ENCODE peak calls at places on chromosomes 7 and 10, in nine cellular contexts. One of them, this sample, is unnamed.

GRCh38 chr7:142188846-142189245 is 69.0 kb downstream of the PRSS58 start:
- DNase-seq in trophoblast cell: peak
- DNase-seq in GM23338: peak
- DNase-seq in CD8-positive, alpha-beta memory T cell: no peak
- DNase-seq in uterus: no peak
- DNase-seq in coronary artery: no peak
- DNase-seq in substantia nigra: no peak
- DNase-seq in endodermal cell: no peak
- DNase-seq in A549: peak
- DNase-seq in this sample: peak

GRCh38 chr10:28676297-28676967 is 889 bp upstream of the BAMBI start:
- DNase-seq in trophoblast cell: peak
- DNase-seq in substantia nigra: peak
- DNase-seq in coronary artery: no peak
- DNase-seq in GM23338: peak
- DNase-seq in A549: no peak
- DNase-seq in uterus: no peak
- DNase-seq in CD8-positive, alpha-beta memory T cell: peak
- DNase-seq in endodermal cell: peak
- DNase-seq in this sample: no peak

GRCh38 chr10:92972066-92972870 is 88.3 kb upstream of the CYP26C1 start:
- DNase-seq in GM23338: no peak
- DNase-seq in trophoblast cell: peak
- DNase-seq in A549: peak
- DNase-seq in substantia nigra: no peak
- DNase-seq in endodermal cell: no peak
- DNase-seq in uterus: no peak
- DNase-seq in coronary artery: no peak
- DNase-seq in CD8-positive, alpha-beta memory T cell: no peak
- DNase-seq in this sample: no peak

GRCh38 chr7:111486472-111487142 is 75.7 kb downstream of the IMMP2L start:
- DNase-seq in A549: peak
- DNase-seq in CD8-positive, alpha-beta memory T cell: no peak
- DNase-seq in uterus: no peak
- DNase-seq in trophoblast cell: peak
- DNase-seq in coronary artery: no peak
- DNase-seq in substantia nigra: no peak
- DNase-seq in GM23338: peak
- DNase-seq in endodermal cell: no peak
- DNase-seq in this sample: peak

GRCh38 chr10:27513451-27514191 is 9.5 kb downstream of the RAB18 start:
- DNase-seq in substantia nigra: no peak
- DNase-seq in trophoblast cell: peak
- DNase-seq in endodermal cell: no peak
- DNase-seq in coronary artery: no peak
- DNase-seq in A549: no peak
- DNase-seq in CD8-positive, alpha-beta memory T cell: no peak
- DNase-seq in uterus: no peak
- DNase-seq in GM23338: no peak
- DNase-seq in this sample: no peak

GRCh38 chr7:138396251-138397070 is 63.6 kb upstream of the TRIM24 start:
- DNase-seq in trophoblast cell: peak
- DNase-seq in coronary artery: no peak
- DNase-seq in CD8-positive, alpha-beta memory T cell: no peak
- DNase-seq in endodermal cell: peak
- DNase-seq in GM23338: peak
- DNase-seq in A549: peak
- DNase-seq in uterus: no peak
- DNase-seq in substantia nigra: no peak
- DNase-seq in this sample: no peak

GRCh38 chr7:116173051-116174028 is 37.0 kb upstream of the TES start:
- DNase-seq in CD8-positive, alpha-beta memory T cell: no peak
- DNase-seq in GM23338: peak
- DNase-seq in coronary artery: no peak
- DNase-seq in trophoblast cell: peak
- DNase-seq in uterus: no peak
- DNase-seq in A549: peak
- DNase-seq in substantia nigra: no peak
- DNase-seq in endodermal cell: no peak
- DNase-seq in this sample: peak

GRCh38 chr10:5888352-5888751 is 1.3 kb downstream of the ANKRD16 start:
- DNase-seq in trophoblast cell: peak
- DNase-seq in coronary artery: no peak
- DNase-seq in GM23338: no peak
- DNase-seq in A549: no peak
- DNase-seq in CD8-positive, alpha-beta memory T cell: no peak
- DNase-seq in uterus: no peak
- DNase-seq in substantia nigra: no peak
- DNase-seq in endodermal cell: no peak
- DNase-seq in this sample: peak

GRCh38 chr10:112844681-112845080 is 105.4 kb upstream of the TCF7L2 start:
- DNase-seq in CD8-positive, alpha-beta memory T cell: no peak
- DNase-seq in coronary artery: no peak
- DNase-seq in trophoblast cell: no peak
- DNase-seq in uterus: no peak
- DNase-seq in GM23338: no peak
- DNase-seq in endodermal cell: no peak
- DNase-seq in A549: no peak
- DNase-seq in substantia nigra: no peak
- DNase-seq in this sample: no peak

GRCh38 chr10:34791947-34792346 is 23.1 kb downstream of the PARD3 start:
- DNase-seq in CD8-positive, alpha-beta memory T cell: no peak
- DNase-seq in A549: no peak
- DNase-seq in trophoblast cell: peak
- DNase-seq in uterus: no peak
- DNase-seq in GM23338: no peak
- DNase-seq in coronary artery: no peak
- DNase-seq in substantia nigra: no peak
- DNase-seq in endodermal cell: peak
- DNase-seq in this sample: no peak

GRCh38 chr10:13862541-13863233 is 275.9 kb downstream of the PRPF18 start:
- DNase-seq in uterus: no peak
- DNase-seq in substantia nigra: no peak
- DNase-seq in coronary artery: no peak
- DNase-seq in GM23338: no peak
- DNase-seq in CD8-positive, alpha-beta memory T cell: no peak
- DNase-seq in trophoblast cell: no peak
- DNase-seq in endodermal cell: no peak
- DNase-seq in A549: no peak
- DNase-seq in this sample: no peak

GRCh38 chr10:24465899-24466615 is 257.1 kb downstream of the KIAA1217 start:
- DNase-seq in trophoblast cell: peak
- DNase-seq in CD8-positive, alpha-beta memory T cell: no peak
- DNase-seq in coronary artery: no peak
- DNase-seq in endodermal cell: no peak
- DNase-seq in substantia nigra: no peak
- DNase-seq in A549: peak
- DNase-seq in GM23338: no peak
- DNase-seq in uterus: no peak
- DNase-seq in this sample: no peak

GRCh38 chr7:126689037-126689436 is 563.7 kb downstream of the GRM8 start:
- DNase-seq in GM23338: peak
- DNase-seq in endodermal cell: peak
- DNase-seq in trophoblast cell: no peak
- DNase-seq in uterus: no peak
- DNase-seq in coronary artery: no peak
- DNase-seq in CD8-positive, alpha-beta memory T cell: no peak
- DNase-seq in substantia nigra: no peak
- DNase-seq in A549: no peak
- DNase-seq in this sample: no peak

DNA sequence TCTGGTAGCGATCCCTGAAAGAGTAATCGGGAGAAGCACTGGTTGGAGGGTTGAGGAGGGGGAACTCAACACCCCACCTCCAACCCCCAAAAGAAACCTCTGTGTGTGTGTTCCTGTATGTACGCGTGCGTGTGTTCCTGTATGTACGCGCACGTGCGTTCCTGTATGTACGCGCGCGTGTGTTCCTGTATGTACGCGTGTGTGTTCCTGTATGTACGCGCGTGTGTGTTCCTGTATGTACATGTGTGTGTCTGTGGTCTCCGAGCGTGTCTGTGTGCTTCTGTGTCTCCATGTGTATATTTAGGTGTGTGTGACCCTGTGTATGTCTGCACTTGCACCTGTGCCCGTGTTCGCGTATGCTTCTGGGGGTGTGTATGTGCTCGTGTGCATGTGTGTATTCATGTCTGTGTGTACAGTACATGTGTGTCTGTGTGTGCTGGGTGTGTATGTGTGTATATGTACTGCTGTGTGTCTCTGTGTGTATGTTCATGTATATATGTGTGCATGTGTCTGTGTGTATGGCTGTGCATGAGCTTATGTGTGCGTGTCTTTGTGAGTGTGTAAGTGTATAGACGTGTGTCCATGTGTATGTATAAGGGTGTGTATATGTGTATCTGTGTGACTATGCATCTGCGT is 42.9 kb upstream of the KLF6 start:
- DNase-seq in trophoblast cell: no peak
- DNase-seq in endodermal cell: no peak
- DNase-seq in coronary artery: no peak
- DNase-seq in A549: no peak
- DNase-seq in GM23338: no peak
- DNase-seq in CD8-positive, alpha-beta memory T cell: no peak
- DNase-seq in substantia nigra: no peak
- DNase-seq in uterus: no peak
- DNase-seq in this sample: no peak
- H3K27ac ChIP-seq in trophoblast cell: peak
- H3K27ac ChIP-seq in endodermal cell: no peak
- H3K27ac ChIP-seq in coronary artery: peak
- H3K27ac ChIP-seq in A549: peak
- H3K27ac ChIP-seq in GM23338: no peak
- H3K27ac ChIP-seq in CD8-positive, alpha-beta memory T cell: peak
- H3K27ac ChIP-seq in substantia nigra: no peak
- H3K27ac ChIP-seq in uterus: peak
- H3K27ac ChIP-seq in this sample: no peak

GRCh38 chr7:155529346-155529745 is 17.0 kb downstream of the CNPY1 start:
- DNase-seq in substantia nigra: no peak
- DNase-seq in GM23338: no peak
- DNase-seq in endodermal cell: no peak
- DNase-seq in A549: no peak
- DNase-seq in trophoblast cell: no peak
- DNase-seq in uterus: no peak
- DNase-seq in CD8-positive, alpha-beta memory T cell: no peak
- DNase-seq in coronary artery: no peak
- DNase-seq in this sample: no peak
- H3K27ac ChIP-seq in substantia nigra: no peak
- H3K27ac ChIP-seq in GM23338: no peak
- H3K27ac ChIP-seq in endodermal cell: no peak
- H3K27ac ChIP-seq in A549: no peak
- H3K27ac ChIP-seq in trophoblast cell: no peak
- H3K27ac ChIP-seq in uterus: no peak
- H3K27ac ChIP-seq in CD8-positive, alpha-beta memory T cell: no peak
- H3K27ac ChIP-seq in coronary artery: no peak
- H3K27ac ChIP-seq in this sample: no peak

DNA sequence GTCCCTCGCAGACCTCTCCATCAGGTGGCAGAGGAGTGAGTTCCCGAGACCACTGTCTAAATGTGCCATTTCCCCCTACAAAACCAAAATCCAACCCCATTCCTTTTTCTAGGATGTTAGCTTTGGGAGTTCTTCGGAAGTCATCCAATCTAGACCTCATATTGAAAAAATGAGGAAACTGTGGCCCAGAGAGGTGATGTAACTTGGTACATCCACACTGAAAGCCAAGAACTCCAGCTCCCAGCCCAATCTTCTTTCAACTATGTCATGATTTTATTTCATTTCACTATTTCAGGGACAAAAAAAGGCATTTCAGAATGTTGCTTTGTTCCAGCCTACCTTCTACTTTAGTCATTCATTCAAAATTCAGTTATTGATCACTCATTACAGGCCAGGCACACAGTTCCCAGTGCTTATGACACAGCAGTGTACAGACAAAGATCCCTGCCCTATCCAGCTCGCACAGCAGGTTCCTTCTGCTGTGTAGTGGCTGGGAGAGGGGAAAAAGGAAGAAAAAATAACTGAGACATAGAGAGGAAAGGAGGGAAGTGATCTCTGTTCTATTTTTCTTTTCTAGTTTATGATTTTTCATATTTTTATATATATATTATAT is 35.8 kb downstream of the SCRN1 start:
- DNase-seq in GM23338: peak
- DNase-seq in endodermal cell: no peak
- DNase-seq in A549: no peak
- DNase-seq in uterus: no peak
- DNase-seq in trophoblast cell: no peak
- DNase-seq in substantia nigra: no peak
- DNase-seq in coronary artery: no peak
- DNase-seq in CD8-positive, alpha-beta memory T cell: no peak
- DNase-seq in this sample: no peak
- H3K27ac ChIP-seq in GM23338: no peak
- H3K27ac ChIP-seq in endodermal cell: no peak
- H3K27ac ChIP-seq in A549: no peak
- H3K27ac ChIP-seq in uterus: no peak
- H3K27ac ChIP-seq in trophoblast cell: no peak
- H3K27ac ChIP-seq in substantia nigra: no peak
- H3K27ac ChIP-seq in coronary artery: no peak
- H3K27ac ChIP-seq in CD8-positive, alpha-beta memory T cell: no peak
- H3K27ac ChIP-seq in this sample: no peak

GRCh38 chr7:92456241-92456640 is 9.0 kb downstream of the GATAD1 start:
- DNase-seq in coronary artery: no peak
- DNase-seq in endodermal cell: no peak
- DNase-seq in GM23338: no peak
- DNase-seq in uterus: no peak
- DNase-seq in A549: no peak
- DNase-seq in trophoblast cell: peak
- DNase-seq in CD8-positive, alpha-beta memory T cell: no peak
- DNase-seq in substantia nigra: no peak
- DNase-seq in this sample: no peak

GRCh38 chr7:92464515-92464914 is 13.2 kb downstream of the ERVW-1 start:
- DNase-seq in CD8-positive, alpha-beta memory T cell: no peak
- DNase-seq in trophoblast cell: peak
- DNase-seq in GM23338: no peak
- DNase-seq in uterus: no peak
- DNase-seq in coronary artery: no peak
- DNase-seq in substantia nigra: no peak
- DNase-seq in endodermal cell: no peak
- DNase-seq in A549: no peak
- DNase-seq in this sample: no peak

GRCh38 chr7:92461027-92462003 is 14.0 kb downstream of the GATAD1 start:
- DNase-seq in endodermal cell: peak
- DNase-seq in uterus: no peak
- DNase-seq in substantia nigra: peak
- DNase-seq in trophoblast cell: peak
- DNase-seq in GM23338: peak
- DNase-seq in coronary artery: no peak
- DNase-seq in A549: peak
- DNase-seq in CD8-positive, alpha-beta memory T cell: no peak
- DNase-seq in this sample: peak

GRCh38 chr7:92460109-92460508 is 12.8 kb downstream of the GATAD1 start:
- DNase-seq in substantia nigra: no peak
- DNase-seq in coronary artery: no peak
- DNase-seq in CD8-positive, alpha-beta memory T cell: no peak
- DNase-seq in trophoblast cell: peak
- DNase-seq in endodermal cell: no peak
- DNase-seq in A549: no peak
- DNase-seq in uterus: no peak
- DNase-seq in GM23338: no peak
- DNase-seq in this sample: no peak

DNA sequence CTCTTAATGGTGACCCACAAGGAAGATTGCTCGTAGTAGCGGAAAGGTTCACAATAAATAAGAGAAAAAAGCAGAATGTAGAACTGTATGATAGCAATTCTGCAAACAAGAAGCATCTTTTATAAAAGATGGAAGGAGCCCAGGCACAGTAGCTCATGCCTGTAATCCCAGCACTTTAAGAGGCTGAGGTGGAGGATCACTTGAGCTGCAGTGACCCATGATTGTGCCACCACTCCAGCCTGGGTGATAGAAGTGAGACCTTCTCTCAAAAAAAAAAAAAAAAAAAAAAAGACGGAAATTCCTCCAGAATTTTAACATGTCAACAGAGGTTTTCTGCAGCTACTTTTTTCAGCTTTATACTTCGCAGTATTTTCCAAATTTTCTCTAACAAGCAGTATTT is 13.2 kb downstream of the GATAD1 start:
- DNase-seq in GM23338: no peak
- DNase-seq in CD8-positive, alpha-beta memory T cell: no peak
- DNase-seq in uterus: no peak
- DNase-seq in substantia nigra: no peak
- DNase-seq in trophoblast cell: no peak
- DNase-seq in endodermal cell: no peak
- DNase-seq in A549: no peak
- DNase-seq in coronary artery: no peak
- DNase-seq in this sample: no peak
- H3K27ac ChIP-seq in GM23338: peak
- H3K27ac ChIP-seq in CD8-positive, alpha-beta memory T cell: no peak
- H3K27ac ChIP-seq in uterus: no peak
- H3K27ac ChIP-seq in substantia nigra: no peak
- H3K27ac ChIP-seq in trophoblast cell: no peak
- H3K27ac ChIP-seq in endodermal cell: no peak
- H3K27ac ChIP-seq in A549: no peak
- H3K27ac ChIP-seq in coronary artery: no peak
- H3K27ac ChIP-seq in this sample: no peak